ENCODE peak calls at places on chromosomes 12 and 14, in six cellular contexts. V, I, X, G, F and O are unnamed samples.

GRCh38 chr12:121334513-121335343 is 17.5 kb downstream of the ANAPC5 start:
- DNase-seq in G (no peak), F (peak), V (no peak), I (no peak), X (peak), O (no peak)

GRCh38 chr12:946656-947055 is 2.8 kb downstream of the RAD52 start:
- DNase-seq in X (peak), I (no peak), F (no peak), V (no peak), G (no peak), O (no peak)

GRCh38 chr14:77883479-77884238 is 83.8 kb downstream of the ADCK1 start:
- DNase-seq in V (no peak), X (no peak), I (no peak), F (no peak), G (no peak), O (no peak)

GRCh38 chr12:30829876-30830275 is 75.1 kb upstream of the CAPRIN2 start:
- DNase-seq in I (no peak), X (no peak), V (no peak), F (no peak), G (no peak), O (no peak)

GRCh38 chr14:35742448-35742847 is 66.6 kb downstream of the RALGAPA1 start:
- DNase-seq in G (no peak), V (no peak), I (no peak), X (no peak), F (no peak), O (no peak)

GRCh38 chr12:42716521-42716920 is 127.0 kb upstream of the PRICKLE1 start:
- DNase-seq in G (no peak), F (no peak), I (no peak), V (no peak), X (peak), O (no peak)

GRCh38 chr12:49367381-49368239 is at the start of gene SPATS2:
- DNase-seq in X (no peak), G (no peak), V (peak), F (no peak), I (peak), O (no peak)

GRCh38 chr12:109693653-109694224 is 19.9 kb upstream of the FAM222A start:
- DNase-seq in I (no peak), V (no peak), F (peak), X (no peak), G (no peak), O (no peak)

GRCh38 chr12:25058619-25059018 is 109.7 kb upstream of the BCAT1 start:
- DNase-seq in X (no peak), F (no peak), G (no peak), I (no peak), V (no peak), O (no peak)

GRCh38 chr12:14048949-14049545 is 67.6 kb upstream of the GRIN2B start:
- DNase-seq in X (no peak), F (no peak), I (no peak), V (no peak), G (no peak), O (no peak)

GRCh38 chr12:50589650-50590435 is 85.1 kb downstream of the DIP2B start:
- DNase-seq in V (no peak), G (no peak), F (no peak), I (no peak), X (peak), O (no peak)

GRCh38 chr12:113072136-113072535 is 15.6 kb downstream of the DTX1 start:
- DNase-seq in I (no peak), G (no peak), V (no peak), X (no peak), F (no peak), O (no peak)

GRCh38 chr12:107096571-107096970 is 3.2 kb upstream of the CRY1 start:
- DNase-seq in F (no peak), V (no peak), G (no peak), I (no peak), X (no peak), O (no peak)

GRCh38 chr14:36207500-36207899 is 31.0 kb upstream of the PTCSC3 start:
- DNase-seq in F (no peak), I (no peak), X (no peak), V (no peak), G (no peak), O (no peak)

GRCh38 chr14:67423424-67423823 is 11.5 kb upstream of the PLEK2 start:
- DNase-seq in F (no peak), G (no peak), I (no peak), V (no peak), X (no peak), O (no peak)
- TF ChIP-seq CTCF in F (no peak), G (no peak), I (no peak), V (no peak), X (no peak), O (no peak)

DNA sequence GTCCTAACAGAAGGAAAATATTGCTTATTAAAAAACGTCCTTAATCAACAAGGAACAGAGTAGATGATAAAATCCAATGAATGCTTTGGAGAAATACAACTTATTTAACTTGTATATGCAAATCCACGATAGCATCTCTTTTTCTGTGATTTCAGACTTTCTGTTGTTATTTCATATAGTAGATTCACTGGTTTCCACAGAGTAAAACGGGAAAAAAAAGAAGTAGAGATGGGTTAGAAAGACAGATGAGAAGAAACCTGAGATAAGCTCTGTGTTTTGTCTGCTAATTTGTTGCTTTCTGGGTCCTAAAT is 447.7 kb downstream of the RERGL start:
- DNase-seq in G (no peak), F (no peak), I (no peak), X (no peak), V (no peak), O (no peak)
- TF ChIP-seq CTCF in G (peak), F (no peak), I (no peak), X (no peak), V (no peak), O (peak)

DNA sequence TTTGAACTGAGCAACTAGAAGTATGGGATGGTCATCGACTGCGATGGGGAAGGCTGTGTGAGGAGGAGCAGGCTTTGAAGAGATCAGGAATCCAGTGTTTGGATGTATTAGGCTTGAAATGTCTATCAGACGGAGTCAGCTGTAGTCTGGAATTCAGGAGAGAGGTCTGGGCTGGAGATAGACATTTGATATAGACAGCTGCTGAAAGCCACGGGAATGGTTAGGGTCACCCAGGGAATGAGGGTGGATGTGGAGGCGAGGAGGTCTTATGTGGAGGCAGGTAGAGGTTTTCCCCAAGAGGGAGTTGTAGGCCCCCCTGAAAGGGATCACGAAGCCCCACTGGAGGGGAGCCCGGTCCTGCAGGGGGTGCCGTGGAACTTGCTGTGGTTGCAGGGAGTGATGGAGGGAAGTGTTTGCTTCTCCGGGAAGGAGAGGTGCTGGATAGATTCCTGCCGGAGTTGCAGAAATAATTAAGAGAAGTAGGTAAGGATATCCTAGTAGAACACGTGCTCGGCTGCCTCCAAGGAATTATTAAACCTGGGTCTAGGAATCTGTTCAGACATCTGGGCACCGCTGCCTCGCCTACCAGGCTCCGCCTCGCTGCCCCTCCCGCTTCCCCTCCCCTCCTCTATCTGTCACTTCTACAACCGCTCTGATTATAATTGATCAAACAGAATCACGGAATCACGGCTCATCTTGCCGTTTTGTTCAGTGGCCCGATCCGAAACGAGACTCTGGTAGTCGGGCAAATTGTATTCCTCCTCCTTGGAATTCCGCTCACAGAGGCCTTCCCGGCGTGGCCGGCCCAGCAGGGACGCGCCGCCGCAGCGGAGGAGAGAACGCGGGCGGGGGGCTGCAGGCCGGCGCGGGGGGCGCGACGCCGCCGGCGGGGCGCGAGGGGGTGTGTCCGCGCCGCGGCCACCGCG is 824 bp upstream of the CACNA1C start:
- DNase-seq in F (no peak), X (no peak), I (peak), G (no peak), V (no peak), O (no peak)
- TF ChIP-seq CTCF in F (no peak), X (peak), I (no peak), G (no peak), V (no peak), O (no peak)

DNA sequence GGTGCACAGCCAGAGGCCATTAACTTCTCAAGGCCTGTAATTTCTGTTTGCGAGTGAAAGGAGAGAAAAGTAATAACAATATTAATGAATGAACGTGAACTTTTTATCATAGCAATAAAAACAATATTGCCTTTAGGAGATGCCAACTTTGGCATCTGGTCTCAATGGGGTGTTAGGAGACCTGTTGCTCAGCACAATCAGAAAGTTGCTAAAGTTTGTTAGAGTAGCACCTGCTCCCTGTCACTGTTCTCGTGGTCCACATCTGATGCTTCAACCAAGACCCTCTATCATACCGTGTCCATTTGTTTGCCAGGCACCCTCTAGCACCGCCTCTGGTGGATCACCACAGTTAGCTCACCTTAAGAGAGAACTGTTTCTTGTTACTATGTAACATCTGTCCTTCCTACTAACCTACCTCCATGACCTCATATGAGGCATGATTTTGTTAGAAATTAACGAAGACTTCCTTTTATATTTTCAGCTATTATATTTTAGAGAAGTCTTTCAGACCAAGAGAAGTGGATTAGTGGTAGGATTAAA is 12.5 kb upstream of the CLEC4E start:
- DNase-seq in V (no peak), I (no peak), G (no peak), X (no peak), F (no peak), O (no peak)
- TF ChIP-seq CTCF in V (no peak), I (peak), G (no peak), X (no peak), F (no peak), O (no peak)

DNA sequence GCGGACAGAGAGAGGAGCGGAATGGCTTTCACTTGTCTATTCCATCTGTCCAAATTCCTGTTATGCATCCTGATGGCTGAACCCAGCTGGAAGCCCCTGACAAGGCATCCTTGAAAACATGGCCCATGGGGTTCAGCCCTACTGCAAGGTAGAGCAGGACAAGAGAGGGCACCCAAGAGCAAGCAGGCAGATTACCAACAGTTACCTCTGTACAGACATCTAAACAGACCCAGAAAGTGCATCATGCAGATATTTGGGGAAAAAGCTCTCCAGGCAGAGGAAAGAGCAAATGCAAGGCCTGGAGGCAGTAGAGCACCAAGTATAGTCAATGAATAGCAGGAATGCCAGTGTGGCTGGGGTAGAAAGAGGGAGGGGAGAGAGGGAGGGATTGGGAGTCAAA is 407.5 kb downstream of the PCNX1 start:
- DNase-seq in I (no peak), G (no peak), F (no peak), X (no peak), V (no peak), O (no peak)
- TF ChIP-seq CTCF in I (peak), G (no peak), F (no peak), X (no peak), V (no peak), O (no peak)

GRCh38 chr12:93571854-93572711 is at the start of gene SOCS2:
- DNase-seq in F (peak), G (peak), I (peak), V (peak), X (no peak), O (peak)

GRCh38 chr12:93570552-93571359 is 1.7 kb upstream of the SOCS2 start:
- DNase-seq in F (peak), V (peak), I (peak), G (peak), X (peak), O (peak)

GRCh38 chr12:93569656-93570551 is 2.6 kb upstream of the SOCS2 start:
- DNase-seq in X (peak), V (peak), F (peak), I (peak), G (peak), O (peak)

GRCh38 chr12:93572712-93573551 is 457 bp downstream of the SOCS2 start:
- DNase-seq in I (peak), X (peak), F (no peak), V (peak), G (peak), O (peak)

GRCh38 chr12:93571360-93571853 is 1.1 kb upstream of the SOCS2 start:
- DNase-seq in X (peak), G (peak), I (peak), V (peak), F (peak), O (peak)
- TF ChIP-seq CTCF in X (peak), G (no peak), I (peak), V (no peak), F (peak), O (peak)

GRCh38 chr12:20367731-20368652 is at the start of gene PDE3A:
- DNase-seq in I (peak), G (no peak), X (peak), V (peak), F (peak), O (peak)
- TF ChIP-seq CTCF in I (peak), G (no peak), X (peak), V (no peak), F (no peak), O (no peak)

DNA sequence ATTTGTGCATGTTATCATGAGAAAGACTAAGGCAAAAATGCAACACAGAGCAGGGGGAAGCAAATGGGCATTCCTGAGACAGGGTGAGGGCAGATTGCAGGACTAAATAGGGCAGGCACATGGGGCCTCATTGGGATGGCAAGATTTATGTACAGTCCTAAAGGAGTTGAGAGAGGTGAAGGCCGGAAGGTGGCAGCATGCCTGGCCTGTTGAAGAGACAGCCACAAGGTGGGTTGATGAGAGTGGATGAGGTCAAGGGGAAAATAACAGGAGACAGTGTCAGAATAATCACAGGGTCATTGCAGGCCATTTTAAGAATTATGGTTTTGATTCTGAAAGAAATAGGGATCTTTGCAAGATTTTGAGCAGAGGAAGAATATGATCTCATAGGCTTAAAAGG is 21.0 kb downstream of the PAH start:
- DNase-seq in G (no peak), X (no peak), F (no peak), V (no peak), I (no peak), O (no peak)
- TF ChIP-seq CTCF in G (no peak), X (no peak), F (no peak), V (no peak), I (peak), O (no peak)